ENCODE peak calls at places on chromosomes 12 and 14, in nine cellular contexts. D, K, C, T, M, W, Z, E and R are unnamed samples.

GRCh38 chr14:76152333-76152681 is 585 bp downstream of the GPATCH2L start:
- DNase-seq in M (peak; percentile 85), D (peak; percentile 73), K (peak; percentile 52), Z (peak; percentile 85), W (peak; percentile 85), C (peak; percentile 92), T (peak; percentile 91), E (peak; percentile 42), R (no peak)

GRCh38 chr14:76917158-76917596 is 91.0 kb downstream of the LRRC74A start:
- DNase-seq in C (peak; percentile 44), K (no peak), D (peak; percentile 28), M (peak; percentile 79), T (peak; percentile 84), E (no peak), W (peak; percentile 80), Z (peak; percentile 61), R (peak; percentile 55)

GRCh38 chr14:74867673-74868072 is 8.3 kb downstream of the PROX2 start:
- DNase-seq in D (no peak), K (no peak), W (no peak), T (peak; percentile 28), Z (no peak), M (peak; percentile 89), C (no peak), E (no peak), R (no peak)

GRCh38 chr12:70648831-70649230 is 11.6 kb upstream of the PTPRB start:
- DNase-seq in W (peak; percentile 61), Z (no peak), E (no peak), D (no peak), T (peak; percentile 84), C (no peak), K (no peak), M (peak; percentile 79), R (no peak)

GRCh38 chr12:84727964-84728363 is 184.6 kb downstream of the SLC6A15 start:
- DNase-seq in E (no peak), W (peak; percentile 26), M (no peak), C (peak; percentile 18), Z (no peak), D (no peak), T (no peak), K (peak; percentile 41), R (no peak)

GRCh38 chr12:56267443-56268071 is 815 bp downstream of the COQ10A start:
- DNase-seq in C (peak; percentile 94), W (no peak), T (no peak), Z (peak; percentile 75), D (no peak), E (no peak), M (no peak), K (no peak), R (no peak)

GRCh38 chr12:75260316-75260715 is 50.7 kb upstream of the KCNC2 start:
- DNase-seq in Z (no peak), E (no peak), C (peak; percentile 8), M (no peak), W (peak; percentile 43), T (no peak), K (peak; percentile 65), D (no peak), R (no peak)

GRCh38 chr14:68820536-68820935 is 27.7 kb upstream of the ZFP36L1 start:
- DNase-seq in W (no peak), E (no peak), K (no peak), Z (no peak), T (no peak), D (no peak), M (no peak), C (no peak), R (no peak)

GRCh38 chr12:114504311-114504710 is 98.4 kb upstream of the TBX5 start:
- DNase-seq in T (peak; percentile 44), D (no peak), K (no peak), C (no peak), Z (no peak), E (no peak), W (no peak), M (peak; percentile 56), R (no peak)

GRCh38 chr12:108238474-108238873 is 100.6 kb downstream of the CMKLR1 start:
- DNase-seq in W (no peak), E (no peak), M (no peak), K (no peak), T (no peak), Z (no peak), C (no peak), D (no peak), R (no peak)

GRCh38 chr12:108235231-108235959 is 103.7 kb downstream of the CMKLR1 start:
- DNase-seq in D (no peak), K (no peak), W (no peak), E (no peak), C (no peak), T (no peak), M (no peak), Z (no peak), R (no peak)

GRCh38 chr12:108239378-108239777 is 99.7 kb downstream of the CMKLR1 start:
- DNase-seq in C (no peak), Z (no peak), W (no peak), D (no peak), T (no peak), E (no peak), K (no peak), M (no peak), R (no peak)

GRCh38 chr12:108236366-108236765 is 102.7 kb downstream of the CMKLR1 start:
- DNase-seq in M (no peak), E (no peak), W (no peak), K (no peak), Z (no peak), C (no peak), T (no peak), D (no peak), R (no peak)

DNA sequence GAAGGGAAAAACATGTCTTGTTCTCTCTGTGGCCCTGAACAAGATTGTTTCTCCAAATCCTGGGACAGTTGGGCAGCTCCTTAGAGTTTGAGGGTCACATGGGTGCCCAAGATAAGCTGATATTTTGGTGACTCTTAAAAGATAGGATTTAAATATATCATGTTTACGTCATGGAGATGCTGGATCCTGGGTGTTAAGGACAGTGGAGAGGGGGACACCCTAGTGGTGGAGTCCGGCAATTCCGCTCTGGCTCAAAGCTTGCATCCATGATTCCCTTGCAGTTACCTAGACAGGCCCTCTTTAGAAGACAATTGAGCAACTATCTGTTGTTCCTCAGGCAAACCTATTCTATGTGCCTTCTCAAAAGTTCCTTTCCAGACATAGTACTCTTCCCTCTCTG is 101.8 kb downstream of the CMKLR1 start:
- DNase-seq in M (no peak), C (peak; percentile 36), T (no peak), W (peak; percentile 52), K (no peak), Z (no peak), D (no peak), E (no peak), R (no peak)
- TF ChIP-seq CTCF in M (peak; percentile 13), C (peak; percentile 65), T (no peak), W (no peak), K (peak; percentile 41), Z (no peak), D (peak; percentile 43), E (no peak), R (peak; percentile 39)

GRCh38 chr12:80602455-80602854 is 105.0 kb upstream of the MYF6 start:
- DNase-seq in M (no peak), Z (no peak), T (no peak), D (no peak), C (no peak), K (no peak), W (no peak), E (no peak), R (no peak)

GRCh38 chr12:80593766-80594165 is 113.7 kb upstream of the MYF6 start:
- DNase-seq in W (no peak), T (peak; percentile 91), K (no peak), E (no peak), Z (no peak), D (no peak), M (peak; percentile 90), C (no peak), R (no peak)

GRCh38 chr12:80596509-80596908 is 110.9 kb upstream of the MYF6 start:
- DNase-seq in C (no peak), W (no peak), M (no peak), D (no peak), K (no peak), E (no peak), Z (no peak), T (no peak), R (no peak)

GRCh38 chr12:80598004-80598606 is 109.3 kb upstream of the MYF6 start:
- DNase-seq in Z (peak; percentile 14), E (no peak), C (no peak), T (peak; percentile 83), D (peak; percentile 53), M (peak; percentile 62), K (peak; percentile 15), W (peak; percentile 61), R (no peak)
- TF ChIP-seq CTCF in Z (peak; percentile 23), E (no peak), C (no peak), T (peak; percentile 63), D (peak; percentile 84), M (peak; percentile 56), K (peak; percentile 40), W (peak; percentile 52), R (peak; percentile 52)

GRCh38 chr12:92928962-92929915 is at the start of gene EEA1:
- DNase-seq in M (peak; percentile 96), E (peak; percentile 94), D (peak; percentile 97), C (peak; percentile 99), K (peak; percentile 97), T (peak; percentile 95), W (peak; percentile 95), Z (peak; percentile 98), R (peak; percentile 91)
- TF ChIP-seq CTCF in M (no peak), E (no peak), D (peak; percentile 40), C (no peak), K (peak; percentile 10), T (peak; percentile 34), W (no peak), Z (no peak), R (peak; percentile 18)

GRCh38 chr14:49953196-49953595 is 60.3 kb downstream of the ARF6 start:
- DNase-seq in K (no peak), M (no peak), C (no peak), D (no peak), T (no peak), W (no peak), E (no peak), Z (no peak), R (no peak)

GRCh38 chr14:49954171-49954631 is 61.3 kb downstream of the ARF6 start:
- DNase-seq in Z (no peak), M (peak; percentile 91), K (no peak), C (no peak), T (peak; percentile 71), D (no peak), E (no peak), W (no peak), R (no peak)

GRCh38 chr14:49951946-49952345 is 59.1 kb downstream of the ARF6 start:
- DNase-seq in D (no peak), Z (no peak), T (no peak), M (no peak), E (no peak), W (no peak), C (no peak), K (no peak), R (no peak)

GRCh38 chr14:49957089-49957852 is 64.4 kb downstream of the ARF6 start:
- DNase-seq in E (no peak), D (no peak), W (no peak), C (no peak), M (peak; percentile 32), K (no peak), T (no peak), Z (no peak), R (no peak)

DNA sequence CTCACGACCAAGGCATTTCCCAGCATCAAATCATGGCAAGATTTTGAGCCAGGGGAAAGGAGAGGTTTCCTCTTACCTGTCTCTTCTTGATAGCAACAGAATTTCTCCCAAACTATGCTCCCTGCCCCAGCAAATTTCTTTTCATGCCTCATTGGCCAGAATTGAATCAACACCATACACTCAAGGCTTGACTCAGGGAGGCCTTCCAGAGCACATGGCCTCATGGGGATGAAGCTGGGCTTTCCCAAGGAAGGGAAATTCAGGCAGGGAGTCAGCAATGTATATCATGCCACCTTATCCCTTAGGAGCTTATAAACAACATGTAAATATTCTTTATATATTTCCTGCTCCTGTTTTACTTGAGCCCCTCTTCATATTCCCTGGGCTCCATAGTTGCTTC is 62.1 kb downstream of the ARF6 start:
- DNase-seq in Z (no peak), M (no peak), K (no peak), W (no peak), C (no peak), E (no peak), D (no peak), T (no peak), R (no peak)
- TF ChIP-seq CTCF in Z (no peak), M (no peak), K (no peak), W (no peak), C (no peak), E (no peak), D (no peak), T (no peak), R (no peak)